ENCODE peak calls at places on chromosomes 13 and 19, in eight cellular contexts. Q is activated T-cell treated with anti-CD3 and anti-CD28 coated beads, Interleukin-2, amount 50 U/mL, for 72 hours; V is stimulated activated CD8-positive, alpha-beta memory T cell treated with anti-CD3 and anti-CD28 coated beads, Interleukin-7, amount 100 ng/mL, for 24 hours; I is DMS153; P is stimulated activated CD4-positive, alpha-beta T cell treated with anti-CD3 and anti-CD28 coated beads, Interleukin-1b, Interleukin-23, amount 100 ng/mL, for 1 hour; W is activated T-helper 1 cell treated with anti-CD3 and anti-CD28 coated beads, Interleukin-12 subunit alpha, Interleukin-12 subunit beta, Interleukin-2, Interleukin-4 antibody, amounts not matched to agents 30 ng/mL and 10 ng/mL and 1 ng/mL, durations not matched to agents 14 hours and 24 hours and 36 hours; R is NCI-H1436 treated with DMSO at 0.1 percent for 48 hours; J is endodermal cell. D is an unnamed sample.

GRCh38 chr19:50702870-50703829 is 16.5 kb downstream of the SHANK1 start:
- DNase-seq in Q (no peak), V (no peak), I (no peak), P (no peak), W (no peak), R (no peak), J (peak; percentile 65), D (no peak)

GRCh38 chr13:21638319-21639282 is 32.3 kb upstream of the FGF9 start:
- DNase-seq in Q (peak; percentile 37), V (no peak), I (no peak), P (no peak), W (no peak), R (peak; percentile 2), J (peak; percentile 64), D (no peak)

GRCh38 chr19:17159466-17160393 is 55.4 kb upstream of the USE1 start:
- DNase-seq in Q (no peak), V (no peak), I (no peak), P (no peak), W (no peak), R (no peak), J (peak; percentile 90), D (no peak)

GRCh38 chr19:16370671-16371391 is 46.2 kb downstream of the KLF2 start:
- DNase-seq in Q (no peak), V (no peak), I (no peak), P (no peak), W (no peak), R (no peak), J (no peak), D (no peak)

GRCh38 chr13:80361883-80362327 is 21.0 kb upstream of the SPRY2 start:
- DNase-seq in Q (no peak), V (no peak), I (peak; percentile 33), P (no peak), W (no peak), R (no peak), J (peak; percentile 80), D (no peak)

GRCh38 chr13:80313668-80314278 is 27.2 kb downstream of the SPRY2 start:
- DNase-seq in Q (no peak), V (no peak), I (no peak), P (no peak), W (no peak), R (no peak), J (no peak), D (no peak)

GRCh38 chr19:46717716-46718143 is 816 bp upstream of the PRKD2 start:
- DNase-seq in Q (peak; percentile 19), V (no peak), I (no peak), P (no peak), W (no peak), R (no peak), J (no peak), D (no peak)

GRCh38 chr19:29119582-29119981 is 93.4 kb downstream of the UQCRFS1 start:
- DNase-seq in Q (no peak), V (no peak), I (no peak), P (no peak), W (no peak), R (no peak), J (peak; percentile 80), D (no peak)